ENCODE peak calls at places on chromosome 13, in six cellular contexts. Y is HuH-7; B is adipocyte; P is activated CD4-positive, alpha-beta T cell treated with anti-CD3 and anti-CD28 coated beads, Interleukin-2, amount 50 U/mL, for 24 hours; F is effector memory CD4-positive, alpha-beta T cell; Q is putamen. C is an unnamed sample.

GRCh38 chr13:47798906-47799305 is 202.2 kb downstream of the SUCLA2 start:
- DNase-seq in Y (no peak), B (peak; percentile 28), P (no peak), F (no peak), Q (no peak), C (no peak)

GRCh38 chr13:73767747-73768315 is 366.4 kb downstream of the KLF12 start:
- DNase-seq in Y (peak; percentile 23), B (peak; percentile 7), P (no peak), F (no peak), Q (no peak), C (no peak)

GRCh38 chr13:99746857-99747710 is 224.5 kb downstream of the ZIC5 start:
- DNase-seq in Y (no peak), B (no peak), P (no peak), F (no peak), Q (no peak), C (no peak)

GRCh38 chr13:109412232-109412935 is 374.0 kb downstream of the IRS2 start:
- DNase-seq in Y (no peak), B (peak; percentile 29), P (no peak), F (no peak), Q (peak; percentile 42), C (no peak)

GRCh38 chr13:33319859-33320258 is 34.3 kb upstream of the STARD13 start:
- DNase-seq in Y (no peak), B (no peak), P (no peak), F (no peak), Q (no peak), C (no peak)

GRCh38 chr13:94878721-94879120 is 166.4 kb upstream of the SOX21 start:
- DNase-seq in Y (no peak), B (no peak), P (no peak), F (no peak), Q (no peak), C (no peak)

GRCh38 chr13:106505295-106505694 is 30.2 kb downstream of the EFNB2 start:
- DNase-seq in Y (no peak), B (no peak), P (no peak), F (no peak), Q (no peak), C (no peak)

GRCh38 chr13:110262082-110262436 is 44.9 kb downstream of the COL4A1 start:
- DNase-seq in Y (no peak), B (no peak), P (no peak), F (no peak), Q (no peak), C (no peak)

GRCh38 chr13:90447735-90448103 is 899.8 kb upstream of the MIR17HG start:
- DNase-seq in Y (no peak), B (peak; percentile 24), P (no peak), F (no peak), Q (no peak), C (no peak)

GRCh38 chr13:111252449-111253124 is 67.9 kb upstream of the TEX29 start:
- DNase-seq in Y (no peak), B (peak; percentile 67), P (no peak), F (no peak), Q (no peak), C (no peak)